ENCODE peak calls at places on chromosomes 4 and X, in four cellular contexts. J is stimulated activated naive CD8-positive, alpha-beta T cell treated with anti-CD3 and anti-CD28 coated beads, Interleukin-15, Interleukin-2, amounts not matched to agents 100 U/mL and 50 U/mL, for 24 hours; T is pancreas; H is AG10803. W is an unnamed sample.

GRCh38 chrX:1536712-1537030 is 314 bp downstream of the P2RY8 start:
- DNase-seq in H (no peak), T (no peak), J (no peak), W (no peak)

GRCh38 chrX:115031989-115032388 is 14.6 kb upstream of the IL13RA2 start:
- DNase-seq in J (no peak), H (no peak), T (no peak), W (no peak)

GRCh38 chr4:27886075-27886474 is 1025.4 kb downstream of the STIM2 start:
- DNase-seq in T (no peak), J (no peak), H (no peak), W (no peak)

GRCh38 chr4:174193438-174194015 is 89.9 kb downstream of the FBXO8 start:
- DNase-seq in J (no peak), H (no peak), T (no peak), W (no peak)

GRCh38 chr4:20251796-20252655 is at the start of gene SLIT2:
- DNase-seq in T (peak), H (peak), J (peak), W (peak)

GRCh38 chr4:138562544-138562961 is 320.4 kb upstream of the SLC7A11 start:
- DNase-seq in H (peak), J (no peak), T (no peak), W (peak)

GRCh38 chrX:153433781-153434285 is 12.0 kb downstream of the TREX2 start:
- DNase-seq in H (no peak), J (no peak), T (no peak), W (no peak)

GRCh38 chr4:37999000-37999745 is 39.0 kb downstream of the PTTG2 start:
- DNase-seq in J (no peak), T (no peak), H (no peak), W (no peak)

GRCh38 chr4:37567781-37568180 is 118.4 kb downstream of the RELL1 start:
- DNase-seq in H (no peak), J (no peak), T (no peak), W (peak)

GRCh38 chr4:87819281-87819919 is 13.4 kb upstream of the MEPE start:
- DNase-seq in J (no peak), T (no peak), H (peak), W (peak)

GRCh38 chr4:145698507-145698906 is 18.6 kb downstream of the C4orf51 start:
- DNase-seq in T (no peak), H (no peak), J (no peak), W (no peak)

GRCh38 chrX:86078650-86079049 is 31.3 kb upstream of the CHM start:
- DNase-seq in T (no peak), J (no peak), H (no peak), W (no peak)

GRCh38 chr4:135598151-135598550 is 1396.6 kb upstream of the PABPC4L start:
- DNase-seq in J (no peak), H (no peak), T (no peak), W (no peak)

GRCh38 chrX:68841251-68842049 is 12.6 kb downstream of the EFNB1 start:
- DNase-seq in J (no peak), H (no peak), T (peak), W (no peak)

GRCh38 chr4:92305148-92305877 is 1.5 kb downstream of the GRID2 start:
- DNase-seq in T (peak), J (no peak), H (peak), W (peak)

GRCh38 chr4:15677507-15677988 is 4.1 kb upstream of the FAM200B start:
- DNase-seq in H (no peak), J (no peak), T (no peak), W (peak)

GRCh38 chr4:158860856-158861255 is 92.0 kb downstream of the FNIP2 start:
- DNase-seq in H (no peak), J (no peak), T (no peak), W (no peak)

GRCh38 chr4:20662851-20663250 is 37.4 kb upstream of the PACRGL start:
- DNase-seq in T (no peak), J (no peak), H (no peak), W (peak)

GRCh38 chr4:101334963-101335572 is 12.3 kb downstream of the PPP3CA start:
- DNase-seq in J (no peak), H (no peak), T (no peak), W (no peak)

GRCh38 chr4:3479358-3480101 is 16.4 kb downstream of the DOK7 start:
- DNase-seq in J (no peak), H (no peak), T (no peak), W (no peak)

GRCh38 chr4:189001971-189002450 is 862.8 kb downstream of the TRIML1 start:
- DNase-seq in H (no peak), T (no peak), J (no peak), W (no peak)

GRCh38 chr4:40150932-40151331 is 45.9 kb upstream of the RHOH start:
- DNase-seq in H (no peak), T (no peak), J (no peak), W (no peak)

GRCh38 chrX:103608305-103608963 is 671 bp downstream of the TCEAL3 start:
- DNase-seq in J (no peak), H (no peak), T (peak), W (no peak)

GRCh38 chrX:148592595-148592994 is 92.2 kb downstream of the AFF2 start:
- DNase-seq in H (no peak), T (no peak), J (no peak), W (no peak)

GRCh38 chr4:170022211-170022610 is 4.0 kb downstream of the MFAP3L start:
- DNase-seq in T (no peak), J (no peak), H (no peak), W (no peak)

GRCh38 chr4:2436301-2436700 is 17.5 kb downstream of the CFAP99 start:
- DNase-seq in J (no peak), T (no peak), H (peak), W (no peak)

GRCh38 chr4:58061967-58062366 is 951.8 kb upstream of the IGFBP7 start:
- DNase-seq in H (no peak), J (no peak), T (no peak), W (no peak)

GRCh38 chrX:140057001-140057411 is 91.7 kb upstream of the CXorf66 start:
- DNase-seq in T (peak), J (peak), H (peak), W (peak)

GRCh38 chr4:29970626-29971025 is 749.5 kb upstream of the PCDH7 start:
- DNase-seq in T (no peak), J (no peak), H (no peak), W (peak)

GRCh38 chr4:140255919-140256318 is 101.9 kb upstream of the MAML3 start:
- DNase-seq in H (no peak), T (no peak), J (no peak), W (no peak)

GRCh38 chrX:47166126-47166525 is 21.1 kb downstream of the RBM10 start:
- DNase-seq in J (no peak), T (peak), H (peak), W (peak)

GRCh38 chr4:52051615-52052474 is 741 bp downstream of the SPATA18 start:
- DNase-seq in J (peak), H (peak), T (peak), W (peak)

GRCh38 chrX:38561126-38561868 is at the start of gene TSPAN7:
- DNase-seq in T (peak), H (peak), J (peak), W (peak)

GRCh38 chrX:152405561-152405960 is 45.6 kb downstream of the GABRA3 start:
- DNase-seq in J (no peak), T (no peak), H (no peak), W (no peak)

GRCh38 chrX:39022106-39022505 is 220.8 kb downstream of the MID1IP1 start:
- DNase-seq in J (no peak), T (no peak), H (no peak), W (no peak)

GRCh38 chrX:118216488-118216887 is 99.9 kb upstream of the KLHL13 start:
- DNase-seq in H (no peak), J (no peak), T (no peak), W (no peak)

GRCh38 chrX:150226223-150226965 is 136.7 kb upstream of the MAMLD1 start:
- DNase-seq in T (no peak), J (no peak), H (no peak), W (no peak)

W was measured in cardiac fibroblast.